ENCODE peak calls at places on chromosomes 4 and X, in ten cellular contexts. R, N, I, H, O, E, G, T, P and V are unnamed samples.

GRCh38 chrX:34917146-34917545 is 25.4 kb upstream of the FAM47B start:
- DNase-seq in I (no peak), N (no peak), P (no peak), E (no peak), O (no peak), H (no peak), R (no peak), G (no peak), T (no peak), V (no peak)

GRCh38 chrX:11351375-11352295 is 58.4 kb downstream of the AMELX start:
- DNase-seq in N (no peak), I (no peak), G (no peak), O (peak), R (no peak), T (no peak), P (peak), E (no peak), H (no peak), V (no peak)

GRCh38 chrX:123959281-123960063 is 2.0 kb upstream of the STAG2 start:
- DNase-seq in P (peak), R (no peak), O (peak), E (no peak), T (no peak), G (peak), I (peak), N (no peak), H (peak), V (no peak)

GRCh38 chrX:12894074-12894691 is 12.2 kb upstream of the TLR8 start:
- DNase-seq in O (peak), N (no peak), P (peak), I (peak), G (no peak), R (peak), T (peak), E (no peak), H (no peak), V (peak)

GRCh38 chr4:153969542-153969941 is 180.7 kb upstream of the SFRP2 start:
- DNase-seq in I (no peak), T (no peak), N (no peak), P (no peak), R (no peak), G (no peak), E (no peak), O (no peak), H (no peak), V (no peak)

GRCh38 chr4:55475394-55476243 is 71.1 kb downstream of the CLOCK start:
- DNase-seq in H (no peak), O (no peak), I (no peak), G (no peak), T (no peak), N (no peak), R (no peak), E (no peak), P (no peak), V (no peak)

GRCh38 chr4:110130578-110131358 is 67.6 kb downstream of the ELOVL6 start:
- DNase-seq in G (no peak), T (no peak), R (no peak), O (no peak), P (no peak), H (no peak), I (no peak), N (no peak), E (no peak), V (no peak)

GRCh38 chr4:41957634-41958033 is 22.4 kb downstream of the TMEM33 start:
- DNase-seq in G (peak), O (no peak), N (no peak), I (no peak), P (no peak), T (no peak), E (no peak), R (no peak), H (no peak), V (peak)

GRCh38 chr4:3387154-3387942 is 54.4 kb upstream of the HGFAC start:
- DNase-seq in N (no peak), R (no peak), H (no peak), P (no peak), G (peak), I (no peak), T (peak), E (no peak), O (peak), V (peak)

GRCh38 chrX:130118396-130118795 is 8.1 kb upstream of the ELF4 start:
- DNase-seq in T (no peak), G (no peak), N (no peak), P (no peak), O (no peak), H (no peak), R (no peak), I (no peak), E (no peak), V (peak)

GRCh38 chrX:133950214-133950613 is 35.2 kb downstream of the GPC3 start:
- DNase-seq in T (no peak), O (no peak), G (no peak), P (no peak), I (no peak), H (no peak), R (no peak), N (no peak), E (no peak), V (no peak)

GRCh38 chrX:17580529-17581155 is 156.7 kb upstream of the SCML1 start:
- DNase-seq in T (no peak), N (no peak), R (no peak), G (no peak), I (no peak), O (no peak), P (no peak), E (no peak), H (no peak), V (no peak)

GRCh38 chr4:33071552-33071951 is 2351.4 kb downstream of the PCDH7 start:
- DNase-seq in I (no peak), O (no peak), N (no peak), H (no peak), R (no peak), E (no peak), P (no peak), T (no peak), G (no peak), V (no peak)

GRCh38 chr4:107423677-107424405 is 296.2 kb downstream of the PAPSS1 start:
- DNase-seq in P (no peak), T (no peak), R (no peak), N (no peak), I (no peak), E (no peak), H (no peak), G (no peak), O (no peak), V (no peak)

GRCh38 chrX:39945709-39946108 is 152.0 kb downstream of the BCOR start:
- DNase-seq in P (no peak), G (no peak), R (no peak), O (no peak), N (no peak), I (no peak), E (no peak), H (no peak), T (no peak), V (no peak)

GRCh38 chr4:182346675-182347375 is 103.6 kb downstream of the TENM3 start:
- DNase-seq in O (no peak), N (no peak), I (no peak), H (no peak), T (no peak), G (no peak), P (no peak), R (no peak), E (no peak), V (no peak)

GRCh38 chr4:159117564-159117963 is 14.7 kb downstream of the RAPGEF2 start:
- DNase-seq in R (no peak), G (no peak), E (no peak), P (no peak), T (no peak), O (no peak), I (no peak), N (no peak), H (no peak), V (no peak)

GRCh38 chr4:152010680-152011079 is 249.9 kb upstream of the GATB start:
- DNase-seq in P (no peak), R (no peak), T (no peak), I (no peak), N (no peak), G (no peak), E (no peak), O (no peak), H (no peak), V (no peak)

GRCh38 chr4:145231906-145232700 is 51.7 kb upstream of the OTUD4 start:
- DNase-seq in I (no peak), H (no peak), P (no peak), N (no peak), T (no peak), O (no peak), E (no peak), G (no peak), R (no peak), V (no peak)